ENCODE peak calls at places on chromosome 1, in eight cellular contexts. L is body of pancreas, K is neuronal stem cell, V is OCI-LY7, S is small intestine, E is aorta, I is neural progenitor cell, U is thoracic aorta. O is an unnamed sample. For H3K4me1 and H3K9me3, the result is how much of the 10 kb centered on the place peaks cover.

GRCh38 chr1:9785406-9785805 is 38.4 kb downstream of the CLSTN1 start:
- DNase-seq in L (no peak), K (no peak), V (no peak), S (no peak), E (no peak), I (no peak), U (no peak), O (no peak)

GRCh38 chr1:216368249-216368648 is 55.0 kb downstream of the USH2A start:
- DNase-seq in L (no peak), K (no peak), V (no peak), S (no peak), E (no peak), I (no peak), U (no peak), O (no peak)

GRCh38 chr1:21913763-21914162 is 23.3 kb downstream of the HSPG2 start:
- DNase-seq in L (no peak), K (no peak), V (no peak), S (no peak), E (no peak), I (no peak), U (no peak), O (no peak)

GRCh38 chr1:30707412-30708360 is 15.7 kb downstream of the MATN1 start:
- DNase-seq in L (peak), K (peak), V (peak), S (peak), E (peak), I (peak), U (no peak), O (peak)

GRCh38 chr1:19398309-19398760 is 86.2 kb downstream of the SLC66A1 start:
- DNase-seq in L (no peak), K (no peak), V (no peak), S (no peak), E (peak), I (no peak), U (peak), O (no peak)

GRCh38 chr1:18597159-18598042 is 33.2 kb upstream of the PAX7 start:
- DNase-seq in L (peak), K (peak), V (peak), S (peak), E (no peak), I (peak), U (no peak), O (peak)

GRCh38 chr1:113557176-113557575 is 166.9 kb downstream of the MAGI3 start:
- DNase-seq in L (no peak), K (no peak), V (no peak), S (no peak), E (no peak), I (no peak), U (no peak), O (no peak)

GRCh38 chr1:79207331-79207730 is 200.8 kb upstream of the ADGRL4 start:
- DNase-seq in L (no peak), K (no peak), V (no peak), S (no peak), E (no peak), I (no peak), U (no peak), O (no peak)

GRCh38 chr1:147641695-147642592 is 28.4 kb downstream of the ACP6 start:
- DNase-seq in L (peak), K (peak), V (peak), S (peak), E (no peak), I (peak), U (peak), O (no peak)

GRCh38 chr1:201731592-201731991 is 97.4 kb upstream of the IPO9 start:
- DNase-seq in L (peak), K (no peak), V (no peak), S (no peak), E (no peak), I (no peak), U (no peak), O (peak)

GRCh38 chr1:20409971-20410370 is 76.0 kb downstream of the CAMK2N1 start:
- DNase-seq in L (no peak), K (no peak), V (no peak), S (no peak), E (no peak), I (no peak), U (no peak), O (no peak)

GRCh38 chr1:161962094-161962887 is 61.4 kb downstream of the OLFML2B start:
- DNase-seq in L (no peak), K (no peak), V (no peak), S (no peak), E (no peak), I (no peak), U (no peak), O (no peak)

GRCh38 chr1:174428033-174428432 is 19.7 kb upstream of the GPR52 start:
- DNase-seq in L (no peak), K (no peak), V (no peak), S (no peak), E (no peak), I (no peak), U (no peak), O (no peak)

GRCh38 chr1:117209094-117209493 is 1.6 kb downstream of the VTCN1 start:
- DNase-seq in L (peak), K (no peak), V (no peak), S (no peak), E (no peak), I (no peak), U (no peak), O (no peak)

GRCh38 chr1:245512181-245512888 is 357.6 kb downstream of the KIF26B start:
- DNase-seq in L (no peak), K (no peak), V (no peak), S (no peak), E (no peak), I (no peak), U (no peak), O (no peak)

GRCh38 chr1:246067432-246068021 is 439.6 kb downstream of the SMYD3 start:
- DNase-seq in L (no peak), K (no peak), V (no peak), S (no peak), E (peak), I (no peak), U (no peak), O (no peak)

GRCh38 chr1:26349196-26349885 is 4.6 kb downstream of the CRYBG2 start:
- DNase-seq in L (no peak), K (no peak), V (no peak), S (no peak), E (no peak), I (no peak), U (no peak), O (no peak)

GRCh38 chr1:212746546-212746945 is 45.0 kb downstream of the NSL1 start:
- DNase-seq in L (no peak), K (no peak), V (no peak), S (no peak), E (no peak), I (no peak), U (no peak), O (no peak)

GRCh38 chr1:156104861-156105546 is 9.5 kb upstream of the LMNA start:
- DNase-seq in L (no peak), K (no peak), V (no peak), S (no peak), E (no peak), I (no peak), U (no peak), O (no peak)
- H3K4me3 ChIP-seq in L (no peak), K (peak), V (no peak), S (no peak), E (no peak), I (no peak), U (peak), O (no peak)

DNA sequence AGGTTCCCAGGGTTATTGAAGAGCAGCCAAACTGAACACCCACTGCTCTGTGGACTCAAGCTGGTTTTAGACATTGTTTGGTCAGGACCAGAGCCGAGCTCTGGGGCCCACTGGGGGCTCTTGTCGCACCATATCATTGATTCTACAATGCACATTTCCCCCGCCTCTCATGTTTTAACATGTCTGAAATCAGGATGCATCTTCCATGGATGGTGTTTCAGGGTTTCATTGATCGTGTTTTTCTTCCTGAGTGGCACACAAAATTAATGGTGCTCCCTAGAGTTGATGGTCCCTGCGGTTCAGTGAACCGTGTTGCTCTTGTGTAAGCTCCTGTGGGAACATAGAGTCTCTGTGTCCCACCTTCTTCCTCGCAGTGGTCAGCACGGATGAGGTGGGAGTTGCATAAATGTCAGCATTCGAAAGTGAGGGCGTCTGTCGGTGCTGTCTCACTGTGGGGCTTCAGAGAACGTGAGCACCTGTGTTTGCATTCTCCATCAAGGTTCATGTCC is 38.3 kb downstream of the GALNT2 start:
- DNase-seq in L (no peak), K (no peak), V (no peak), S (no peak), E (no peak), I (no peak), U (no peak), O (no peak)
- H3K4me1 ChIP-seq in L (half or more), K (under half), V (half or more), S (under half), E (under half), I (under half), U (under half), O (half or more)

GRCh38 chr1:37851782-37852210 is 7.6 kb downstream of the MTF1 start:
- DNase-seq in L (no peak), K (no peak), V (peak), S (no peak), E (no peak), I (no peak), U (no peak), O (no peak)

GRCh38 chr1:37854406-37854805 is 5.0 kb downstream of the MTF1 start:
- DNase-seq in L (no peak), K (no peak), V (no peak), S (no peak), E (no peak), I (no peak), U (no peak), O (no peak)

GRCh38 chr1:37850352-37850955 is 8.9 kb downstream of the MTF1 start:
- DNase-seq in L (no peak), K (no peak), V (no peak), S (no peak), E (no peak), I (no peak), U (no peak), O (no peak)

GRCh38 chr1:37851271-37851670 is 8.1 kb downstream of the MTF1 start:
- DNase-seq in L (no peak), K (no peak), V (no peak), S (no peak), E (no peak), I (no peak), U (no peak), O (no peak)

GRCh38 chr1:37853157-37853556 is 6.2 kb downstream of the MTF1 start:
- DNase-seq in L (no peak), K (no peak), V (no peak), S (no peak), E (no peak), I (no peak), U (no peak), O (no peak)
- H3K9me3 ChIP-seq in L (under half), K (under half), V (under half), S (under half), E (under half), I (under half), U (under half), O (under half)

DNA sequence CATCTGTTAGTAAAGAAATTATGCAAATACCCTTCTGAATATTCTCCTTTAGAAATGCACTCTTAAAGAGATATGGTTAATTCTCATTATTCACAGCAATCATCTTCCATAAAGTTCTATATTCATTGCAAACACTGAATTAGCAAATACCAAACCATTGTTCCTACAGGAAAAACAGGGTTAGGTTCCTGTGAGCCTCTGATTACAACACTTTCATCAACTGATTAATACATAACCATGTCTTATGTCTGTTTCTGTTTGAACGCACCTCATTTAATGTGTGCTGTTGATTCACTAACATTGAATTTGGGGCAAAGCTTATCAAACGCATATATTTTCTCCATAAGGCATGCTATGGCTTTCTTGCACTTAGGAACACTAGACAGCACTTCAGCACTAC is 16.8 kb downstream of the SLC25A24 start:
- DNase-seq in L (no peak), K (no peak), V (no peak), S (no peak), E (no peak), I (no peak), U (no peak), O (no peak)
- H3K4me3 ChIP-seq in L (no peak), K (no peak), V (no peak), S (no peak), E (no peak), I (no peak), U (no peak), O (no peak)

O was measured in left ventricle myocardium inferior.